ENCODE peak calls at places on chromosomes 4 and X, in five cellular contexts. X is occipital lobe; F is ascending aorta; A is transverse colon; W is activated naive CD8-positive, alpha-beta T cell treated with anti-CD3 and anti-CD28 coated beads, Interleukin-2, amount 50 U/mL, for 24 hours. C is an unnamed sample.

GRCh38 chr4:39855909-39856512 is 121.7 kb downstream of the PDS5A start:
- DNase-seq in F (no peak), X (no peak), W (no peak), A (no peak), C (no peak)

GRCh38 chrX:45184211-45184610 is 16.5 kb downstream of the DIPK2B start:
- DNase-seq in F (no peak), X (no peak), A (no peak), W (no peak), C (no peak)

GRCh38 chr4:141636771-141637460 is 533 bp downstream of the IL15 start:
- DNase-seq in W (peak), A (peak), X (no peak), F (peak), C (no peak)

GRCh38 chr4:119300072-119300387 is 21.9 kb downstream of the FABP2 start:
- DNase-seq in A (peak), F (peak), X (no peak), W (peak), C (no peak)

GRCh38 chrX:111568356-111568755 is 56.9 kb downstream of the SERTM2 start:
- DNase-seq in A (no peak), X (no peak), W (no peak), F (no peak), C (no peak)

GRCh38 chr4:93684571-93684970 is 144.0 kb upstream of the ATOH1 start:
- DNase-seq in X (no peak), A (no peak), W (no peak), F (no peak), C (no peak)

GRCh38 chr4:78197947-78198346 is 140.8 kb downstream of the FRAS1 start:
- DNase-seq in W (no peak), A (no peak), X (no peak), F (no peak), C (no peak)

GRCh38 chr4:78059524-78059889 is 2.4 kb downstream of the FRAS1 start:
- DNase-seq in A (peak), F (no peak), W (peak), X (no peak), C (no peak)

GRCh38 chrX:112819813-112820212 is 20.8 kb downstream of the AMOT start:
- DNase-seq in A (no peak), X (no peak), W (no peak), F (no peak), C (no peak)

C was measured in cortex of kidney.